ENCODE peak calls at places on chromosomes 11 and 22, in seven cellular contexts. A, P, C, R, N, W and K are unnamed samples.

GRCh38 chr11:57399221-57399620 is 8.8 kb upstream of the PRG2 start:
- DNase-seq in A (no peak), P (peak; percentile 64), C (no peak), R (no peak), N (no peak), W (no peak), K (no peak)

GRCh38 chr11:113992459-113993105 is 17.7 kb downstream of the HTR3A start:
- DNase-seq in A (peak; percentile 80), P (no peak), C (no peak), R (no peak), N (no peak), W (no peak), K (no peak)

GRCh38 chr22:46518038-46518437 is 19.4 kb downstream of the CELSR1 start:
- DNase-seq in A (no peak), P (no peak), C (peak; percentile 38), R (no peak), N (no peak), W (no peak), K (no peak)

GRCh38 chr11:93407777-93408401 is 77.3 kb downstream of the DEUP1 start:
- DNase-seq in A (no peak), P (peak; percentile 5), C (no peak), R (no peak), N (no peak), W (no peak), K (no peak)

GRCh38 chr11:120601566-120601965 is 90.0 kb downstream of the GRIK4 start:
- DNase-seq in A (no peak), P (no peak), C (no peak), R (no peak), N (no peak), W (no peak), K (no peak)

GRCh38 chr22:22375586-22376351 is 131.2 kb downstream of the VPREB1 start:
- DNase-seq in A (no peak), P (no peak), C (no peak), R (no peak), N (no peak), W (no peak), K (no peak)

GRCh38 chr11:3160252-3161031 is 4.7 kb downstream of the OSBPL5 start:
- DNase-seq in A (peak; percentile 99), P (peak; percentile 45), C (peak; percentile 97), R (peak; percentile 86), N (no peak), W (peak; percentile 83), K (peak; percentile 88)

GRCh38 chr11:76599041-76600013 is 71.2 kb downstream of the LRRC32 start:
- DNase-seq in A (no peak), P (no peak), C (peak; percentile 77), R (no peak), N (no peak), W (no peak), K (no peak)

GRCh38 chr11:133907841-133908241 is 48.9 kb downstream of the IGSF9B start:
- DNase-seq in A (no peak), P (no peak), C (no peak), R (no peak), N (no peak), W (no peak), K (no peak)

GRCh38 chr11:36711104-36711825 is 113.2 kb upstream of the RAG2 start:
- DNase-seq in A (no peak), P (no peak), C (peak; percentile 58), R (no peak), N (peak; percentile 10), W (no peak), K (no peak)

GRCh38 chr11:102430158-102430836 is 22.3 kb downstream of the TMEM123 start:
- DNase-seq in A (no peak), P (no peak), C (no peak), R (no peak), N (no peak), W (no peak), K (no peak)

GRCh38 chr11:60978546-60979380 is 7.3 kb downstream of the CD6 start:
- DNase-seq in A (no peak), P (peak; percentile 8), C (peak; percentile 31), R (no peak), N (no peak), W (no peak), K (no peak)

GRCh38 chr11:45405916-45406670 is 120.0 kb upstream of the SYT13 start:
- DNase-seq in A (no peak), P (no peak), C (no peak), R (no peak), N (peak; percentile 13), W (peak; percentile 11), K (no peak)

GRCh38 chr22:32880906-32881596 is 79.5 kb downstream of the TIMP3 start:
- DNase-seq in A (no peak), P (no peak), C (peak; percentile 61), R (no peak), N (no peak), W (peak; percentile 26), K (peak; percentile 43)

GRCh38 chr11:129866328-129866727 is 29.1 kb downstream of the NFRKB start:
- DNase-seq in A (peak; percentile 43), P (no peak), C (no peak), R (no peak), N (no peak), W (no peak), K (no peak)

GRCh38 chr11:36427876-36428275 is 82.2 kb downstream of the TRAF6 start:
- DNase-seq in A (no peak), P (no peak), C (no peak), R (no peak), N (no peak), W (no peak), K (no peak)

GRCh38 chr11:74806267-74806666 is 57.6 kb downstream of the RNF169 start:
- DNase-seq in A (no peak), P (no peak), C (no peak), R (no peak), N (peak; percentile 38), W (no peak), K (no peak)

GRCh38 chr11:8676458-8676857 is 6.0 kb downstream of the TRIM66 start:
- DNase-seq in A (no peak), P (no peak), C (no peak), R (no peak), N (no peak), W (no peak), K (no peak)

GRCh38 chr11:8674859-8675258 is 7.6 kb downstream of the TRIM66 start:
- DNase-seq in A (no peak), P (no peak), C (no peak), R (no peak), N (no peak), W (no peak), K (no peak)

GRCh38 chr11:8672346-8672745 is 10.1 kb downstream of the TRIM66 start:
- DNase-seq in A (no peak), P (no peak), C (no peak), R (no peak), N (no peak), W (no peak), K (no peak)

GRCh38 chr11:8671651-8672062 is 10.8 kb downstream of the TRIM66 start:
- DNase-seq in A (peak; percentile 7), P (peak; percentile 27), C (peak; percentile 69), R (peak; percentile 45), N (no peak), W (no peak), K (no peak)

DNA sequence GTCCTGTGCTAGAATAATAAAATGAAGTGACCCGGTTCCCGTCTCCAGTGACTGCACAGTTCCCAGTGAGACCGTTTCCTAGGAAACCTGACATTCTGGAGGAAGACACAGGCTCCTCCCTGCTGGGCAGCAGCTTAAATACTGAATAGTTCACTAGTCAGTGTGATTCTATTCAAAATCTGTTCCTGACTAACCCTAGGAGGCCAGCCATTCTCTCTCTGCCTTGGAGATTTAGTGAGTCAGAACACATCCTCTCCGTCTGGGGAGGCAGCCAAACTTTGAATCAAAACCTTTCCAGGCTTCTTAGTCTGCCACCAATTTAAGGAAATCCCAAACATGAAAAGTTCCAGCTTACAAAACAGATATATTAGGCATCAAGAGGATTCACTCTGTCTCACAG is 11.2 kb downstream of the TRIM66 start:
- DNase-seq in A (peak; percentile 97), P (peak; percentile 73), C (peak; percentile 92), R (peak; percentile 65), N (peak; percentile 48), W (no peak), K (peak; percentile 22)
- H3K27ac ChIP-seq in A (peak overlapping the region; percentile 95), P (peak overlapping the region; percentile 98), C (peak overlapping the region; percentile 99), R (peak overlapping the region; percentile 38), N (peak overlapping the region; percentile 74), W (peak overlapping the region; percentile 79), K (peak overlapping the region; percentile 91)

DNA sequence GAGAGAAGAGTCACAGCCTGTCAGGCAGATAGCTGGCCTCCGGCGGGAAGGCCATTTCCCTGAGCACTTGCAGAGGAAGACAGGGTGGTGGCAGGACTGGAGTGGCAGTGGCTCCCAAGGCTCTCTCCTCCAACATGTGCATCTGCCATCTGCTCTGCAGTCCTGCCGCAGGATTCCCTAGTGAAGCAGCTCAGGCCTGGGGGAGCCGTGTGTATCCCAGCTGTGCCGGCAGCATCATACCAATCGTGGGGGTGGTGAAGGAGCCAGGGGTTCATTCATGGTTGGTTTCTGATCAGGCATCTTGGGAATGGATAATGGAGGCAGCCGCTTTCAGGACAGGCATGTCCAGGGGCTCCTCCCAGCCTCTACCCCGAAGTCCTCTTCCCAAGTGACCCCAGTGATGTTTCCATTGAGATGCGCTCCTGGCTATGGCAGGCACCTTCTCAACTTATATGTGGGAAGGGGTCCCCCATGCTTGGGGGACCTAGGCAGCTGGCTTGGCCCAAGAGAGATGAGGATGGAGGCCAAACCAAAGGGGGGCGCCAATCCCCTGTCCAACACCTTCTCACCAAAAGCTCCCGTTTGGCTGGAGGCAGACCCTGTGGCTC is 6.1 kb downstream of the TAGLN start:
- DNase-seq in A (no peak), P (no peak), C (peak; percentile 58), R (no peak), N (no peak), W (no peak), K (no peak)
- H3K27ac ChIP-seq in A (no peak overlapping the region), P (no peak overlapping the region), C (no peak overlapping the region), R (no peak overlapping the region), N (no peak overlapping the region), W (peak overlapping the region; percentile 87), K (no peak overlapping the region)

GRCh38 chr11:118635237-118635591 is 27.8 kb downstream of the PHLDB1 start:
- DNase-seq in A (peak; percentile 68), P (no peak), C (no peak), R (no peak), N (no peak), W (no peak), K (no peak)
- H3K27ac ChIP-seq in A (no peak overlapping the region), P (peak overlapping the region; percentile 99), C (peak overlapping the region; percentile 25), R (peak overlapping the region; percentile 76), N (no peak overlapping the region), W (peak overlapping the region; percentile 73), K (peak overlapping the region; percentile 92)

DNA sequence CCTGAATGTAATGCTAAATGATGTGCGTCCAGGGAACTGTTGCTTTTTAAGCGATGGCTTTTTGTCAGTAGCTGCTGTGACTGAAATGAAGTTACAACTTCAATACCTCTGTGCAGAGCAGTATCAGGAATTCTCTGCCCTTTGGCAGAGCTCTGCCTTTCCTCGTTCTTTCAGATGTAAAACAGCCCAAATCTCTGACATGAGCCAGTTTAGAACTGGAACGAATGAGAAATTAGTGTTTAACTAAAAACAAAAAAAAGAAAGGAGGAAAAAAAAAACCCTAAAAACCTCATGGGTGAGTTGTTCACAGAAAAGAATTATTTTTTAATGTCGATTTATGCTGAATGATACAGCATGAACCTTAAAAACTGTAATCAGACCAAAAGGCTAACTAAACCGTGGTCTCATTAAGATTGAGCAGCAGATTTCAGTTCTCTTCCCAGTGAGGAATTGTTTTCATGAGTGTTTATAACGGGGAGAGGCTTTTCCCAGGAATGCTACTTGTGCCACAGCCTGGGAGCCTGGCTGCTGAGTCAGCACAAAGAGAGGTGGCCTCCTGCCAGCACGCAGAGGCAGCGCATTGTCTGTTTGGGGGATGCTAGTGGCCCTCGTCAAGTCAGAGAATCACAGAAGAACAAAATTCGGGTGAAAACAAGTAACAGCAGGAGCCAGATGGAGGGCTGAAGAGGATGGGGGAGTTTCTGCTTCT is 146.2 kb upstream of the RASSF10 start:
- DNase-seq in A (peak; percentile 96), P (peak; percentile 20), C (peak; percentile 90), R (peak; percentile 40), N (peak; percentile 26), W (no peak), K (no peak)
- H3K27ac ChIP-seq in A (peak overlapping the region; percentile 97), P (peak overlapping the region; percentile 57), C (peak overlapping the region; percentile 98), R (peak overlapping the region; percentile 58), N (no peak overlapping the region), W (peak overlapping the region; percentile 72), K (peak overlapping the region; percentile 58)